ENCODE peak calls at places on chromosomes 1 and 21, in five cellular contexts. M, Z, F, D and S are unnamed samples.

GRCh38 chr1:163875927-163876320 is 554.2 kb downstream of the NUF2 start:
- DNase-seq in M (peak), Z (no peak), F (no peak), D (no peak), S (no peak)

GRCh38 chr1:81834921-81835698 is 34.4 kb downstream of the ADGRL2 start:
- DNase-seq in M (peak), Z (no peak), F (no peak), D (no peak), S (no peak)

GRCh38 chr1:15388201-15388880 is 21.3 kb upstream of the EFHD2 start:
- DNase-seq in M (no peak), Z (no peak), F (no peak), D (no peak), S (no peak)

GRCh38 chr1:227996187-227996950 is 10.4 kb upstream of the WNT3A start:
- DNase-seq in M (no peak), Z (no peak), F (no peak), D (no peak), S (no peak)

GRCh38 chr1:118934706-118935105 is 53.4 kb downstream of the TBX15 start:
- DNase-seq in M (peak), Z (no peak), F (no peak), D (no peak), S (no peak)

GRCh38 chr1:244779410-244779809 is 56.0 kb upstream of the COX20 start:
- DNase-seq in M (peak), Z (no peak), F (no peak), D (no peak), S (no peak)

GRCh38 chr1:85623061-85623471 is 42.5 kb downstream of the CCN1 start:
- DNase-seq in M (peak), Z (no peak), F (no peak), D (no peak), S (no peak)

GRCh38 chr1:43280683-43281082 is 4.7 kb downstream of the C1orf210 start:
- DNase-seq in M (no peak), Z (no peak), F (no peak), D (no peak), S (no peak)

GRCh38 chr1:119367332-119368124 is 1.1 kb upstream of the HAO2 start:
- DNase-seq in M (peak), Z (peak), F (peak), D (no peak), S (peak)

GRCh38 chr1:153922076-153922837 is 515 bp downstream of the GATAD2B start:
- DNase-seq in M (no peak), Z (peak), F (peak), D (no peak), S (peak)

GRCh38 chr1:7938070-7938469 is 2.6 kb downstream of the TNFRSF9 start:
- DNase-seq in M (no peak), Z (no peak), F (no peak), D (no peak), S (no peak)

GRCh38 chr1:223248787-223249175 is 105.7 kb upstream of the TLR5 start:
- DNase-seq in M (no peak), Z (no peak), F (no peak), D (no peak), S (no peak)

GRCh38 chr1:114167226-114167625 is 13.6 kb upstream of the SYT6 start:
- DNase-seq in M (no peak), Z (no peak), F (no peak), D (no peak), S (no peak)

GRCh38 chr1:180003026-180003695 is 48.6 kb downstream of the CEP350 start:
- DNase-seq in M (no peak), Z (no peak), F (no peak), D (peak), S (no peak)

GRCh38 chr1:44604167-44604955 is 69.9 kb downstream of the TMEM53 start:
- DNase-seq in M (no peak), Z (no peak), F (no peak), D (no peak), S (no peak)

GRCh38 chr21:31798842-31799691 is 67.1 kb upstream of the SCAF4 start:
- DNase-seq in M (peak), Z (no peak), F (no peak), D (no peak), S (no peak)

GRCh38 chr1:185957441-185958363 is 223.5 kb downstream of the HMCN1 start:
- DNase-seq in M (no peak), Z (no peak), F (no peak), D (no peak), S (no peak)

GRCh38 chr21:25161571-25161970 is 445.7 kb downstream of the MRPL39 start:
- DNase-seq in M (no peak), Z (no peak), F (no peak), D (no peak), S (no peak)

GRCh38 chr1:11492235-11492634 is 13.3 kb downstream of the DISP3 start:
- DNase-seq in M (no peak), Z (no peak), F (no peak), D (no peak), S (no peak)

GRCh38 chr1:183604811-183605210 is 14.6 kb upstream of the NCF2 start:
- DNase-seq in M (no peak), Z (no peak), F (no peak), D (no peak), S (no peak)

GRCh38 chr1:87048237-87048636 is 133.8 kb downstream of the HS2ST1 start:
- DNase-seq in M (no peak), Z (no peak), F (no peak), D (no peak), S (no peak)

GRCh38 chr1:242523968-242524570 is 428 bp downstream of the PLD5 start:
- DNase-seq in M (no peak), Z (peak), F (no peak), D (no peak), S (peak)

GRCh38 chr1:100441651-100442050 is 89.3 kb downstream of the CDC14A start:
- DNase-seq in M (no peak), Z (no peak), F (no peak), D (no peak), S (no peak)

GRCh38 chr1:152479792-152480595 is 30.6 kb upstream of the LCE5A start:
- DNase-seq in M (peak), Z (peak), F (peak), D (no peak), S (peak)

GRCh38 chr1:220874201-220874655 is 5.0 kb upstream of the HLX start:
- DNase-seq in M (peak), Z (peak), F (peak), D (no peak), S (peak)

GRCh38 chr1:72186733-72187307 is 95.5 kb downstream of the NEGR1 start:
- DNase-seq in M (peak), Z (peak), F (peak), D (no peak), S (no peak)

GRCh38 chr1:151720974-151721787 is at the start of gene RIIAD1:
- DNase-seq in M (no peak), Z (peak), F (no peak), D (no peak), S (peak)

GRCh38 chr1:210222288-210223006 is 10.1 kb upstream of the SERTAD4 start:
- DNase-seq in M (no peak), Z (no peak), F (no peak), D (no peak), S (no peak)

GRCh38 chr1:202807367-202807925 is 775 bp downstream of the KDM5B start:
- DNase-seq in M (peak), Z (peak), F (no peak), D (no peak), S (peak)
- TF ChIP-seq MXI1 in M (no peak), Z (no peak), F (no peak), D (no peak), S (no peak)

DNA sequence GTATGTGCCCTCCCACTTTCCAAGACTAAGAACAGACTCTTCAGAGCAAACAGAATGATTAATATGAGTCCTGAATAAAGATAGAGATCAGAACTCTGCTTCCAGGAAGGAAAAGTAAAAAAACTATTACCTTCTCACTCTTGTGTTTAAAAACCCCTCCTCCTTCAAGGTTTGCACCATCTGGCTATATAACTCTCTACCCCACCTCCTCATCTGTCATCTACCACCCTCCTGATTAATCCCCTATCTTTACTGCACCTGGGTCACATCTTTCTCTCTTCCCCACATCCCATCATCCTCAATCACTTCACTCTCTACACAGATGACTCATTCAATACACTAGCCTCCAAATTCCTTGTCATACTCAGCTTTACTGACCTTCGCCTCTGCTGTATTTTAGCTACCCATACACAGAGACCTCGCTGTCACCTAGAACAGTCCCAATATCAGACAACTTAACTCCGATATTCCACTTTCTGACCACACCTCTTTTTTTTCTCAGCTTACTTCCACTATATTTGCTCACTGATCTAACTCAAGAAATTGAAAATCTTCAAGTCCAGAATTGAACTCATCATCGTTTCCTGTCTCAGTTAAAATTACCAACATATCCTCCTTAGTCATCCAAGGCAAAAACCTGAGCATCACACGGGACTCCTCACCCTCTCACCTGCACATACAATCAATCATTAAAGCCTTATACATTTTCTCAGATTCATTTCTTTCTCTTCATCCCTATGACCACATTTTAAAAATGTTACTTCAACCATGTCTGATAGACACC is 3.6 kb downstream of the SCMH1 start:
- DNase-seq in M (peak), Z (no peak), F (peak), D (no peak), S (peak)
- TF ChIP-seq MXI1 in M (no peak), Z (no peak), F (no peak), D (no peak), S (no peak)

DNA sequence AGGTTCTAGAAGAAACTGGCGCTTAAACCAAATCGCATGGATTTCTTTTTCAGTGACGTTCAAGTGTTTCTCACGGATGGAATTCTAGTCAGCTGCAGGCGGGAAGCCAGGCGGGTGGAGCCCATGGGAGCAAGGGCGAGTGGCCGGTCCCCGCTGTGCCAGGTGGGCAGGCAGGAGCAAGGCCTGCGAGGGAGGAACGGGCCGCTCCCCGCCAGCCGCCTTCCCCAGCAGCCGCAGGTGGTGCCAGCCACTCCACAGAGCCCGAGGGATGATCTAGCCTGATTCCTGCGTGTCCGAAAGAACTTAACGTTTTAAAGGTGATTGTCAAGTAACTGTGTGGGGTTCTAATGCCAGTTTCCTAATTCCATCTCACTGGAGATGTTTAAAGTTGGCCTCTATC is 9.1 kb downstream of the PEX10 start:
- DNase-seq in M (no peak), Z (no peak), F (no peak), D (no peak), S (no peak)
- TF ChIP-seq MXI1 in M (no peak), Z (no peak), F (no peak), D (no peak), S (no peak)

DNA sequence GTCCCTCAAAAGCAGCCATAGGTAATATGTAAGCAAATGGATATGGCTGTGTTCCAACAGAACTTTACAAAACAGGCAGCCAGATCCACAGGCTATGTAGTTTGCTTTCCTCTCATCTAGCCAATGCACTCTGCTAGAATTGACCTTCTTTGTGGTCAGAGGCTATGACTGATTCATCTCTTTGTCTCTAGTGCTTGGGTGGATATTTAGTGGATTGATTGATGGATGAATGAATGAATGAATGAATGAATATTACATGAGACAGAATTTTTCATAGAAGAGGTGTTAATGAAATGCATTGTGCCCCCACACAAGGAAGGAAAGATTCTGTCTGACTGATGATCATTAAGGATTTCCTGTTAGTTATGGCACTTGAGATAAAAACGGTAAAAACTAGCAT is 50.6 kb upstream of the ZYG11A start:
- DNase-seq in M (peak), Z (no peak), F (no peak), D (no peak), S (no peak)
- TF ChIP-seq MXI1 in M (no peak), Z (no peak), F (no peak), D (no peak), S (no peak)

DNA sequence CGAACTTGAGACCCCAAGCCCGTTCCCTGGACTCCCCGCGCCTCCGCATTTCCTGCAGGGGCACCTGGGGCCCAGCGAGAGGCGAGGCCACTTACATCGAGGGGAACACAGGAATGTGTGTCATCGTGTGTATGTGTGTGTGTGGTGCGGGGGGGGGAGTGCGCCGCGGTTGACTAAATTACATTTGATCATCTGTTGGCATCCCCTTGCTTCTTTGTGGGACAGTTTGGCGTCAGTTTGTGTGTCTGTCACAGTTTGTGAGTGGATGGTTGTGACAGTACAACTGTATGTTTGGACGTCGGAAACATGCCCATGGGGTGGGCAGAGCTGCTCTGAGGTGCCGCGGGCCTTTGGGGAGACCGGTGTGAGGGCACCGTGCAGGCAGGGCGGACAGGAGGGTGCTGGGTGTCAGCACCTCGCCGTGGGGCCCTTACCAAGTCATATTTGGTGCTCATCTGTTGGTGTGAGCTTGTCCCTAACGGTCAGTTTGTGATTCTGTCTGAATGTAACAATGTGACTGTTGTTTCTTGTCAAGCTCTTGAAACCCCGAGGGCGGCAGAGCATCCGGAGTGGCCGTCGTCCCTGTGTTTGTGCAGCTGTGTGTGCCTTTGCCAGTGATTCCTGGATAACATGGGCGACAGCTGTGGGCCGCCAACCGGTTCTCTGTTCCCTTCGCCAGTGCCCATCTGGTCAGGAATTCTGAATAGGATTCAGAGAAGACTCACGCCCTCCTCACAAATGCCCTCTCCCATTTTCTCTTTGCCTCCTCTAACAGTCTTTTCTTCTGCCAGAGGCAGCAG is 899 bp downstream of the OPRD1 start:
- DNase-seq in M (no peak), Z (peak), F (peak), D (no peak), S (no peak)
- TF ChIP-seq MXI1 in M (no peak), Z (peak), F (no peak), D (no peak), S (no peak)

GRCh38 chr21:36973986-36974850 is 7.7 kb upstream of the HLCS start:
- DNase-seq in M (no peak), Z (no peak), F (no peak), D (no peak), S (peak)

GRCh38 chr21:36976882-36977651 is 10.6 kb upstream of the HLCS start:
- DNase-seq in M (peak), Z (peak), F (peak), D (peak), S (peak)

GRCh38 chr21:36976228-36976627 is 9.8 kb upstream of the HLCS start:
- DNase-seq in M (no peak), Z (no peak), F (no peak), D (no peak), S (no peak)

GRCh38 chr21:36980280-36981048 is 14.0 kb upstream of the HLCS start:
- DNase-seq in M (no peak), Z (peak), F (no peak), D (no peak), S (no peak)

DNA sequence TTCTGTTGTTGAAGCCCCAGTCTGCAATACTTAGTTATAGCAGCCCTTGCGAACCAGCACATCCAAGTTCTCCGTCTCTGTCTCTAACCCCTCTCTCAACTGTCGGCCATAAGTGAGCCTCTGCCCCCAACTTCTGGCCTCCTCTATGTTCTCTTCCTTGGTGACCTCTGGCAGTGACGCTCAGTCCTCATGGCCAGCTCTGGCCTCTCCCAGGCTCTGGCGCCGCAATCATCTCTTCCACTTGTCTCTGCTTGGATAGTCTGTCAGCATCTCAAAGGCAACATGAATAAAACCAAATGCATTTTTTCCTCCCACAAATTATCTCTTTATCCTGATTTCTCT is 8.4 kb upstream of the HLCS start:
- DNase-seq in M (no peak), Z (no peak), F (no peak), D (no peak), S (no peak)
- TF ChIP-seq MXI1 in M (no peak), Z (no peak), F (no peak), D (no peak), S (no peak)

GRCh38 chr1:230030122-230030821 is 36.8 kb upstream of the GALNT2 start:
- DNase-seq in M (no peak), Z (no peak), F (no peak), D (no peak), S (no peak)
- TF ChIP-seq MXI1 in M (no peak), Z (no peak), F (no peak), D (no peak), S (no peak)

DNA sequence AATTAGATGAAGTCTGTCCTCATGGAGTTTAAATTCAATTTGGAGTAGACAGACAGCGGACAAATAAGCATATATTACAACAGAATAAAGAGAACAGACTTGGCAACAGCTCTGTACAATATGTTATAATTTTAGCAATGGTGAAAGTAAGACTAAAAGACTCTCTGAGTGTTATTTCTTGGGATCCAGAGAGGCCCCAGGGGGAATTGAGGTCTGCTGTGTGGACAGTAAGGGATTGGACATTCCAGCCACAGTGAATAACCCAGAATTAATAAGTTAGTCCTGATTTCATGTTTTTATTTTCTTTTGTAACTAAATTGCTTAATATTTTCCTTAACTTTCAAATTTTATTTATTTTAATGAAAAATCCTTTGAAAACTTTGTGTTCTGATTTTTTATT is 101.7 kb downstream of the PATJ start:
- DNase-seq in M (no peak), Z (no peak), F (no peak), D (no peak), S (no peak)
- TF ChIP-seq MXI1 in M (no peak), Z (no peak), F (no peak), D (no peak), S (no peak)

DNA sequence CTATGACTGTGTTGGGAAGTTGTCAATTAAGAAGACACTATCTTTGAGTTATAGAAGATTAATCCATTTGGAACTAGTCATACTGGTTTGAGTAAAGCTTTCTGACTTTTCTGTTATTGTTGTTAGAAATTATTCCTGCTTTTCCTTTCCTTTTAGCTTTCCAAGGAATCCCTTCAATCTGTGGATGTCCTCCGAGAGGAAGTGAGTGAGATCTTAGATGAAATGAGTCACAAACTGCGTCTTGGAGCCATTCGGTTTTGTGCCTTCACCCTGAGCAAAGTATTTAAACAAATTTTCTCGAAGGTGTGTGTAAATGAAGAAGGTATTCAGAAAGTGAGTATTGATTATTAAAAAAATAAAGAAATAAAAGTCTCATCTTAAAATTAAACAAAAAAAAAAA is 19.3 kb downstream of the GNPAT start:
- DNase-seq in M (no peak), Z (no peak), F (no peak), D (no peak), S (no peak)
- TF ChIP-seq MXI1 in M (no peak), Z (no peak), F (no peak), D (no peak), S (no peak)

DNA sequence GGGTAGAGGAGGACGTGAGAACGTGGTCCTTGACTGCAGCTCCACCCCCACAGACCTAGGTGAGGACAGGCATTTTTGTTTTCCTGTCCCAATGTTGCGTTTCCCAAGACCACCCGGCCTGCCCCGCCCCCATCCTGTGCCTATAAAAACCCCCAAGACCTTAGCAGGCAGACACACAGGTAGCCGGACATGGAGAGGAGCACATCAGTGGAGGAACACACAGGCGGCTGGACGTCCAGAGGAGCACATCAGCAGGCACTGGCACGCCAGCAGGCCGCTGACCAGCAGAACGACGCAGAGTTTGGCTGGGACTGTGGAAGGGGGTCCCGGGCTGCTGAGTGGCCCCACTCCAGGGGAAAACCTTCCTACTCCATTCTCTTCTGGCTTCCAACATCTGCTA is 12.7 kb upstream of the HMGCL start:
- DNase-seq in M (no peak), Z (no peak), F (no peak), D (no peak), S (no peak)
- TF ChIP-seq MXI1 in M (no peak), Z (no peak), F (no peak), D (no peak), S (no peak)